ENCODE peak calls at places on chromosome 10, in seven cellular contexts. J is Peyer's patch, M is heart left ventricle, K is transverse colon, Z is GM23338, R is astrocyte, U is neural progenitor cell. Y is an unnamed sample.

GRCh38 chr10:844552-844951 is 87.0 kb downstream of the LARP4B start:
- DNase-seq in J (no peak), M (no peak), K (no peak), Z (no peak), R (peak; percentile 63), U (no peak), Y (no peak)

GRCh38 chr10:122618461-122619165 is 58.1 kb downstream of the DMBT1 start:
- DNase-seq in J (no peak), M (no peak), K (no peak), Z (no peak), R (no peak), U (no peak), Y (no peak)

GRCh38 chr10:34607894-34608293 is 207.2 kb downstream of the PARD3 start:
- DNase-seq in J (no peak), M (no peak), K (no peak), Z (peak; percentile 11), R (no peak), U (no peak), Y (no peak)

GRCh38 chr10:80461208-80462183 is 7.4 kb downstream of the TSPAN14 start:
- DNase-seq in J (peak; percentile 51), M (no peak), K (no peak), Z (no peak), R (no peak), U (no peak), Y (no peak)

GRCh38 chr10:131580674-131581073 is 269.2 kb upstream of the TCERG1L start:
- DNase-seq in J (no peak), M (no peak), K (no peak), Z (no peak), R (no peak), U (no peak), Y (no peak)

GRCh38 chr10:34713875-34714274 is 101.2 kb downstream of the PARD3 start:
- DNase-seq in J (no peak), M (no peak), K (no peak), Z (no peak), R (peak; percentile 53), U (no peak), Y (peak; percentile 57)

GRCh38 chr10:57661206-57661605 is 606.5 kb downstream of the IPMK start:
- DNase-seq in J (no peak), M (no peak), K (no peak), Z (no peak), R (no peak), U (no peak), Y (no peak)

GRCh38 chr10:31401287-31401686 is 82.3 kb downstream of the ZEB1 start:
- DNase-seq in J (no peak), M (no peak), K (no peak), Z (no peak), R (no peak), U (no peak), Y (no peak)

GRCh38 chr10:69829792-69830191 is 28.1 kb downstream of the COL13A1 start:
- DNase-seq in J (no peak), M (no peak), K (no peak), Z (no peak), R (no peak), U (no peak), Y (no peak)

GRCh38 chr10:70616761-70617160 is 14.2 kb upstream of the PRF1 start:
- DNase-seq in J (no peak), M (no peak), K (no peak), Z (no peak), R (no peak), U (no peak), Y (no peak)

GRCh38 chr10:96586419-96587254 is at the start of gene TM9SF3:
- DNase-seq in J (peak; percentile 97), M (peak; percentile 97), K (peak; percentile 95), Z (peak; percentile 93), R (peak; percentile 74), U (peak; percentile 96), Y (peak; percentile 59)

GRCh38 chr10:73209705-73210104 is 37.4 kb downstream of the DNAJC9 start:
- DNase-seq in J (no peak), M (no peak), K (no peak), Z (no peak), R (peak; percentile 8), U (no peak), Y (peak; percentile 80)

GRCh38 chr10:29379208-29379607 is 90.3 kb downstream of the LYZL1 start:
- DNase-seq in J (no peak), M (no peak), K (no peak), Z (no peak), R (no peak), U (no peak), Y (no peak)

GRCh38 chr10:49568235-49568634 is 29.3 kb upstream of the ERCC6 start:
- DNase-seq in J (no peak), M (no peak), K (no peak), Z (no peak), R (peak; percentile 98), U (no peak), Y (no peak)

GRCh38 chr10:89701238-89702120 is at the start of gene KIF20B:
- DNase-seq in J (peak; percentile 98), M (peak; percentile 98), K (peak; percentile 96), Z (peak; percentile 99), R (peak; percentile 93), U (peak; percentile 98), Y (peak; percentile 96)

GRCh38 chr10:89705466-89705865 is 4.1 kb downstream of the KIF20B start:
- DNase-seq in J (no peak), M (no peak), K (no peak), Z (no peak), R (no peak), U (no peak), Y (no peak)

GRCh38 chr10:89700914-89701237 is 514 bp upstream of the KIF20B start:
- DNase-seq in J (no peak), M (no peak), K (no peak), Z (no peak), R (no peak), U (no peak), Y (no peak)

GRCh38 chr10:89699581-89700064 is 1.8 kb upstream of the KIF20B start:
- DNase-seq in J (no peak), M (no peak), K (no peak), Z (no peak), R (no peak), U (no peak), Y (no peak)

DNA sequence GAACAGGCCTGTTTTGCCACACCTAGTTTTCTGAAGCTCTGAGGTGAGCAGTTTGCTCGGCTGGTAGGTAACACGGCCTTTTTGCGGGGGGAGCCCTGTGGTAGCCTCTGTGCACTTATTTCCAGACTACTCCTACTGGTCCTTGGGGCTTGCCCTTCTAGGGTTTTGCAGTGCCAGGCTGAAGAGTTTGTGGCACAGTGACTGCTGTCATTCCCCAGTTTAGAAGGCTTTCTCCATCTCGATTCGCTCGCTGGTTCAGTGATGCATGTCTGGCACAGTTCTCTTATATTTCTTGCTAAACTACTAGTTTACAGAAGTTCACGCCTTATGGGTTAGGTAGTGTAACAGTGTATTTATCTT is 711 bp downstream of the KIF20B start:
- DNase-seq in J (no peak), M (no peak), K (no peak), Z (peak; percentile 6), R (no peak), U (peak; percentile 8), Y (peak; percentile 19)
- H3K27ac ChIP-seq in J (peak overlapping the region; percentile 93), M (no peak overlapping the region), K (peak overlapping the region; percentile 86), Z (peak overlapping the region; percentile 74), R (peak overlapping the region; percentile 86), U (no peak overlapping the region), Y (peak overlapping the region; percentile 91)

DNA sequence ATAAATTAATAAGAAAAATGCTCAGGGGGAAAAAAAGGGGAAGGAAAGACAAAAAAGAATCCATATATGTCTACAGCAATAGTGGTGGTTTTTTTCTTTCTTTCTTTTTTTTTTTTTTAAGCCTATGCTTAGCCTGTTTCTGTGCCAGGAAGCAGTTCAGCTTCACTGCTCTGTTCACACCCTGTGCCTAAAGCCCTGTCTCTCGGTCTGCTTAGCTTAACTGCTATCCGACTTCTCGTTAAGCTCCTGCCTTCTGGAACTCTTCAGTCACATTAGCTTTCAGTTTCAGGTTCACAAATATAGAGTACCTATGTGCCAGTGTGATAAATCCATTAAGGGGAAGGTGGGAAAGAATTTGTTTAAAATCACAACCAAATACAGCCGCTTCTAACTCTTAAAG is 26.5 kb upstream of the NRG3 start:
- DNase-seq in J (no peak), M (no peak), K (no peak), Z (peak; percentile 34), R (no peak), U (peak; percentile 23), Y (no peak)
- TF ChIP-seq CTCF in J (no peak), M (no peak), K (no peak), Z (no peak), R (no peak), U (no peak), Y (no peak)

GRCh38 chr10:60648761-60649160 is 129.5 kb upstream of the CDK1 start:
- DNase-seq in J (no peak), M (no peak), K (no peak), Z (no peak), R (no peak), U (no peak), Y (no peak)

GRCh38 chr10:60646966-60647796 is 131.1 kb upstream of the CDK1 start:
- DNase-seq in J (peak; percentile 74), M (no peak), K (peak; percentile 22), Z (peak; percentile 82), R (peak; percentile 33), U (peak; percentile 57), Y (no peak)

GRCh38 chr10:60643874-60644273 is 134.4 kb upstream of the CDK1 start:
- DNase-seq in J (no peak), M (no peak), K (no peak), Z (no peak), R (peak; percentile 59), U (no peak), Y (no peak)

GRCh38 chr10:60645928-60646433 is 132.3 kb upstream of the CDK1 start:
- DNase-seq in J (no peak), M (no peak), K (no peak), Z (no peak), R (no peak), U (no peak), Y (no peak)

GRCh38 chr10:60644436-60645130 is 133.7 kb upstream of the CDK1 start:
- DNase-seq in J (no peak), M (no peak), K (no peak), Z (no peak), R (peak; percentile 25), U (no peak), Y (no peak)
- H3K27me3 ChIP-seq in J (no peaks in the 10 kb centered on the region), M (no peaks in the 10 kb centered on the region), K (no peaks in the 10 kb centered on the region), Z (no peaks in the 10 kb centered on the region), R (no peaks in the 10 kb centered on the region), U (no peaks in the 10 kb centered on the region), Y (no peaks in the 10 kb centered on the region)

GRCh38 chr10:15562578-15562977 is 157.1 kb downstream of the ITGA8 start:
- DNase-seq in J (no peak), M (no peak), K (no peak), Z (no peak), R (no peak), U (no peak), Y (no peak)

GRCh38 chr10:15571570-15571969 is 148.2 kb downstream of the ITGA8 start:
- DNase-seq in J (no peak), M (peak; percentile 68), K (no peak), Z (no peak), R (peak; percentile 36), U (no peak), Y (no peak)

GRCh38 chr10:15562116-15562515 is 157.6 kb downstream of the ITGA8 start:
- DNase-seq in J (no peak), M (no peak), K (no peak), Z (no peak), R (no peak), U (no peak), Y (no peak)

GRCh38 chr10:15563161-15563715 is 156.5 kb downstream of the ITGA8 start:
- DNase-seq in J (no peak), M (no peak), K (no peak), Z (no peak), R (no peak), U (no peak), Y (no peak)

GRCh38 chr10:15567952-15568351 is 151.8 kb downstream of the ITGA8 start:
- DNase-seq in J (no peak), M (no peak), K (no peak), Z (no peak), R (no peak), U (no peak), Y (no peak)
- H3K27ac ChIP-seq in J (no peak overlapping the region), M (no peak overlapping the region), K (no peak overlapping the region), Z (no peak overlapping the region), R (no peak overlapping the region), U (no peak overlapping the region), Y (no peak overlapping the region)

Y was measured in foreskin keratinocyte.